ENCODE peak calls at places on chromosomes 16 and 17, in seven cellular contexts. F is endothelial cell, M is GM12865, X is RWPE1, J is ascending aorta, R is stomach, C is cardiac muscle cell. Z is an unnamed sample.
A peak's percentile ranks its signal among the peaks of the same experiment; 100 is the strongest.

GRCh38 chr16:89805136-89805905 is 11.1 kb downstream of the FANCA start:
- DNase-seq in C (no peak), J (no peak), M (no peak), X (no peak), F (no peak), R (no peak), Z (no peak)

GRCh38 chr17:5297245-5297644 is 15.2 kb downstream of the RABEP1 start:
- DNase-seq in C (no peak), X (no peak), J (no peak), R (no peak), M (no peak), F (no peak), Z (no peak)

GRCh38 chr17:15384142-15384803 is 42.9 kb upstream of the TEKT3 start:
- DNase-seq in X (no peak), C (peak; percentile 83), J (no peak), R (no peak), M (no peak), F (no peak), Z (no peak)

GRCh38 chr16:69311533-69312388 is 611 bp downstream of the VPS4A start:
- DNase-seq in R (peak; percentile 40), C (peak; percentile 32), F (peak; percentile 49), M (peak; percentile 68), X (peak; percentile 35), J (no peak), Z (peak; percentile 62)

GRCh38 chr16:87702325-87702811 is 63.4 kb downstream of the KLHDC4 start:
- DNase-seq in C (peak; percentile 40), M (peak; percentile 84), X (no peak), F (peak; percentile 73), J (no peak), R (no peak), Z (peak; percentile 93)

GRCh38 chr17:11493947-11494346 is 104.3 kb upstream of the DNAH9 start:
- DNase-seq in M (no peak), C (no peak), J (no peak), F (no peak), R (no peak), X (no peak), Z (no peak)

GRCh38 chr17:49723423-49723822 is 15.7 kb upstream of the SLC35B1 start:
- DNase-seq in F (no peak), R (no peak), J (no peak), X (no peak), M (no peak), C (peak; percentile 66), Z (no peak)

GRCh38 chr17:266701-267656 is 85.5 kb upstream of the DOC2B start:
- DNase-seq in J (no peak), X (no peak), F (no peak), R (peak; percentile 23), C (peak; percentile 43), M (no peak), Z (no peak)

GRCh38 chr17:48330877-48331276 is 99.1 kb downstream of the SKAP1 start:
- DNase-seq in C (no peak), R (no peak), F (no peak), M (no peak), J (no peak), X (no peak), Z (no peak)

GRCh38 chr16:89623511-89624232 is 10.2 kb downstream of the DPEP1 start:
- DNase-seq in R (no peak), X (no peak), M (no peak), C (peak; percentile 57), J (no peak), F (peak; percentile 65), Z (no peak)

GRCh38 chr17:40526668-40527067 is 25.2 kb upstream of the TNS4 start:
- DNase-seq in X (no peak), R (no peak), M (no peak), J (no peak), C (peak; percentile 30), F (no peak), Z (no peak)

GRCh38 chr17:28443901-28444638 is 29.4 kb upstream of the SLC13A2 start:
- DNase-seq in X (no peak), F (no peak), C (no peak), M (no peak), R (no peak), J (no peak), Z (no peak)

GRCh38 chr16:89711601-89712475 is 8.9 kb downstream of the VPS9D1 start:
- DNase-seq in M (peak; percentile 91), J (no peak), X (peak; percentile 97), C (peak; percentile 75), R (peak; percentile 63), F (peak; percentile 77), Z (peak; percentile 99)

GRCh38 chr17:82587234-82588086 is 60.8 kb downstream of the WDR45B start:
- DNase-seq in M (no peak), J (no peak), C (no peak), R (no peak), F (no peak), X (no peak), Z (no peak)

GRCh38 chr16:66309-67182 is 5.9 kb downstream of the RHBDF1 start:
- DNase-seq in R (no peak), X (no peak), J (no peak), M (no peak), F (no peak), C (no peak), Z (no peak)

GRCh38 chr16:26721290-26721689 is 345.4 kb upstream of the C16orf82 start:
- DNase-seq in X (no peak), F (no peak), J (no peak), C (no peak), M (no peak), R (no peak), Z (no peak)

GRCh38 chr16:26710475-26710874 is 356.3 kb upstream of the C16orf82 start:
- DNase-seq in C (no peak), R (no peak), M (no peak), X (no peak), F (no peak), J (no peak), Z (no peak)

GRCh38 chr16:26717826-26718225 is 348.9 kb upstream of the C16orf82 start:
- DNase-seq in C (no peak), J (no peak), M (no peak), X (no peak), F (no peak), R (no peak), Z (no peak)

DNA sequence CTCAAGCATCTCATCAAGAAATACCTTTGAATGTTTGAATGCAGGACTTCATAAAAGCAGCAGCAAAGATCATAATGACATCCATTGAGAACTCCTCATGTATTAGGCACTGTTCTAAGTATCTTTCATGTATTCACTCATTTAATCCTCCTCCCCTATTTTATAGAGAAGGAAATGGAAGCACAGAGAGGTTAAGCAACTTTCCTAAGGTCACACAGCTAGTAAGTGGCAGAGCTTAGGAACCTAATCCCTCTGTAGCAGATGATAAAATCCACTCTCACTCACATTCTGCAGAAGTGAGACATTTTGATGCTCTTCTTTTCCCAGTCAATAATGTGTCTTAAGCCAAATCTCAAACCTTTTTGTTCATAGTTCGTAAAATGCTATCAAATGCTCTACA is 350.8 kb upstream of the C16orf82 start:
- DNase-seq in J (no peak), C (no peak), X (no peak), M (no peak), R (no peak), F (no peak), Z (no peak)
- TF ChIP-seq CTCF in J (no peak), C (no peak), X (no peak), M (no peak), R (no peak), F (no peak), Z (no peak)

DNA sequence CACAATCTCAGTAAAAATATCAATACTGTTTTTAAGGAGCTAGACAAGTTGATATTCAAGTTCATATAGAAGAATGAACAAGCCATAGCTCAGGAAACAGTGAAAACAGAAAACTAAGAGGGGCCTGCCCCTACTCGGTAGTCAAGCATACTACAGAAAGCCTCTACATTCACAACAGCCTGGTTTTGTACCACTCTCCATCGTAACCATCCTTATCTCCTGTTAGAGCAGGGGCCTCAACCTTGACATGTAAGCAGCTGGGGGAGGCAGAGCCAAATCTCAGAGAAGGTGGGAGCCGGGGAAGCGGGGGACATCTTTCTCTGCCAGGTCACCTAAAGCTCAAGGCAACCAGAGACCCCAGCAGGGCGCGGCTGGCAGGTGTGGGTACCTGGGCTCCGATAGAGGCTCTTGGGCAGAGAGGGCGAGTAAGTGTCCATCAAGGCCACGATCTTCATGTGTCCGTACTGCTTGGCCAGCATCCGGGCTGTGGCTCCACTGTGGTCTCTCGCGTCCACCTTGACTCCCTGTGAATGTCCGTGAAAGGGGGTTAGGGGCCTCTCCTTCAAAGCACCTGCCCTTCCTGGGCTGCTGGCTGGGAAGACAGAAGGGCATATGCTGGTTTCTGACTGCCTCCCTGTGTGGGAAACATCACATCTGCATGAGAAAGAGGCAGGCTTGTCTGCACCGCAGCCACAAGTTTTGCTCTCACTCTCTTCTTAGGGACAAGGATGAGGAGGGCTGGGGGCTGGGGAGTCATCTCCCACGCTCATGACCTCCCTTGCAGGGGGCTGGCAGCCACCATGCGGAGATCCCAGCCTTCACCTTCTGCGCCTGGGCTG is 20.2 kb downstream of the ANKS3 start:
- DNase-seq in X (no peak), F (no peak), R (no peak), M (no peak), C (no peak), J (no peak), Z (no peak)
- TF ChIP-seq CTCF in X (no peak), F (no peak), R (no peak), M (no peak), C (no peak), J (no peak), Z (no peak)

DNA sequence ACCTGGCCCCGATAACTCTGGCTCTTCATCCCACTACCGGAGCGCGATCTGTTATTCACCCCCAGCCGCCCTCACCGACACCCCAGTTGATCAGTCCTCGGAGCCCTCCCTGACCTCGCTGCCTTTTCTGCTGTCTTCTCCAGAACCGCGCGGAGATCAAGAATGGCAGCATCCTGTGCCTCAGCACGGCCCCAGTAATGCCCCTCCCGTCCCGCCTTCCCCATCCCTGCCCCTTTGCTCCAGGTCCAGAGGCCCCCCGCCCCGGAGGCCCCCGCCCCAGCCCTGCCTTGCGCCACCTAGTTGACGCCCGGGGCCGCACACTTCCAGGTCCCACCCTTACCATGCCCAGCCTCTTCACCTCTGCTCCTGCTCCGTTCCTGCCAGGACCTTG is 872 bp downstream of the ELMO3 start:
- DNase-seq in X (peak; percentile 36), M (no peak), R (no peak), C (no peak), J (no peak), F (peak; percentile 60), Z (no peak)
- TF ChIP-seq CTCF in X (peak; percentile 58), M (no peak), R (no peak), C (no peak), J (no peak), F (no peak), Z (peak; percentile 5)

DNA sequence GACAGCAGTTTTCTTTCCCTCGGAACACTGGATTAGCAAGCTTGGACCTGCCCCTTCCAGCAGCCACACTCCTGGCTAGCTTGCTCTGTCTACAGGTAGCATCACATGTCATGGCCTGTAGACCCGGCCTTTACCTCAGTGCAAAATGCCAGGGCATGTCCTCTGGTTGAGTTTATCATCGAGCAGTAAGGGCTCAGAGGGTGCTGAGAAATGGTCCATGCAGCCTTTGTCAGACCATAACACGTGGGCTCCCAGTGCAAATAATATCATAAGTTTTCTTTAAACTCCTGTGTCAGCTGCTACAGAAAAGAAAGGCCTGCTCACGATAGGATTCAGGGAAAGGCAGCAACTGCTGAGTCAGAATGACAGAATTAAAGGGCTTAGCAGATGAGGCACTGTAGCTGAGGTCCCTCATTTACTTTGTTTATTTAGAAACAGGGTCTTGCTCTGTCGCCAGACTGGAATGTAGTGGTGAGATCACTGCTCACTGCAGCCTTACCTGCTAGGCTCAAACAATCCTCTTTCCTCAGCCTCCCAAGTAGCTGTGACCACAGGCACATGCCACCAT is 8.0 kb upstream of the GNA13 start:
- DNase-seq in F (no peak), J (no peak), R (no peak), C (no peak), X (peak; percentile 81), M (no peak), Z (no peak)
- TF ChIP-seq CTCF in F (no peak), J (no peak), R (no peak), C (no peak), X (no peak), M (no peak), Z (no peak)